ENCODE peak calls at places on chromosomes 5 and 9, in four cellular contexts. X is adipocyte, S is posterior cingulate gyrus, T is midbrain. W is an unnamed sample.

GRCh38 chr9:101628173-101628572 is 33.4 kb upstream of the PPP3R2 start:
- DNase-seq in X (peak), S (no peak), T (no peak), W (peak)

GRCh38 chr5:142353093-142353472 is 28.3 kb upstream of the SPRY4 start:
- DNase-seq in X (no peak), S (no peak), T (no peak), W (no peak)

GRCh38 chr9:97363661-97364299 is 48.1 kb upstream of the TDRD7 start:
- DNase-seq in X (no peak), S (no peak), T (no peak), W (no peak)

GRCh38 chr9:28031521-28032177 is 458.4 kb upstream of the C9orf72 start:
- DNase-seq in X (no peak), S (no peak), T (no peak), W (no peak)

GRCh38 chr9:124062172-124062571 is 50.6 kb downstream of the LHX2 start:
- DNase-seq in X (no peak), S (no peak), T (no peak), W (no peak)

GRCh38 chr9:108052431-108053080 is 563.0 kb upstream of the KLF4 start:
- DNase-seq in X (no peak), S (no peak), T (no peak), W (no peak)

GRCh38 chr9:131539223-131539923 is 6.0 kb upstream of the PRRT1B start:
- DNase-seq in X (no peak), S (no peak), T (no peak), W (no peak)

GRCh38 chr9:72856985-72857631 is 95.7 kb downstream of the ALDH1A1 start:
- DNase-seq in X (peak), S (no peak), T (peak), W (peak)

GRCh38 chr5:32852535-32852934 is 141.4 kb downstream of the NPR3 start:
- DNase-seq in X (peak), S (no peak), T (no peak), W (no peak)

GRCh38 chr9:123370108-123370507 is 14.1 kb downstream of the CRB2 start:
- DNase-seq in X (no peak), S (no peak), T (no peak), W (no peak)